ENCODE peak calls at places on chromosome 12, in four cellular contexts. V is pancreas, F is OCI-LY7, I is tibial nerve. A is an unnamed sample. For H3K4me1, the result is how much of the 10 kb centered on the place peaks cover.

GRCh38 chr12:54032627-54033100 is at the start of gene HOXC5:
- DNase-seq in I (peak), V (no peak), F (peak), A (peak)

GRCh38 chr12:123972448-123973401 is at the start of the genes CCDC92 and ZNF664:
- DNase-seq in I (peak), F (peak), V (peak), A (peak)

GRCh38 chr12:43428088-43428600 is 123.9 kb downstream of the ADAMTS20 start:
- DNase-seq in V (no peak), I (no peak), F (no peak), A (no peak)

GRCh38 chr12:65209655-65210043 is 40.3 kb downstream of the LEMD3 start:
- DNase-seq in F (peak), I (no peak), V (no peak), A (no peak)

GRCh38 chr12:6272300-6273208 is 37.9 kb upstream of the PLEKHG6 start:
- DNase-seq in F (no peak), I (no peak), V (no peak), A (no peak)

GRCh38 chr12:13539051-13539450 is 342.5 kb downstream of the EMP1 start:
- DNase-seq in V (no peak), I (no peak), F (no peak), A (no peak)

GRCh38 chr12:44847888-44848770 is 28.0 kb downstream of the NELL2 start:
- DNase-seq in I (no peak), V (no peak), F (peak), A (no peak)

GRCh38 chr12:89117448-89118034 is 234.8 kb downstream of the DUSP6 start:
- DNase-seq in I (no peak), F (no peak), V (no peak), A (peak)

GRCh38 chr12:130322263-130322662 is 15.4 kb upstream of the PIWIL1 start:
- DNase-seq in F (no peak), I (no peak), V (no peak), A (no peak)
- H3K4me1 ChIP-seq in F (under half), I (under half), V (under half), A (under half)

DNA sequence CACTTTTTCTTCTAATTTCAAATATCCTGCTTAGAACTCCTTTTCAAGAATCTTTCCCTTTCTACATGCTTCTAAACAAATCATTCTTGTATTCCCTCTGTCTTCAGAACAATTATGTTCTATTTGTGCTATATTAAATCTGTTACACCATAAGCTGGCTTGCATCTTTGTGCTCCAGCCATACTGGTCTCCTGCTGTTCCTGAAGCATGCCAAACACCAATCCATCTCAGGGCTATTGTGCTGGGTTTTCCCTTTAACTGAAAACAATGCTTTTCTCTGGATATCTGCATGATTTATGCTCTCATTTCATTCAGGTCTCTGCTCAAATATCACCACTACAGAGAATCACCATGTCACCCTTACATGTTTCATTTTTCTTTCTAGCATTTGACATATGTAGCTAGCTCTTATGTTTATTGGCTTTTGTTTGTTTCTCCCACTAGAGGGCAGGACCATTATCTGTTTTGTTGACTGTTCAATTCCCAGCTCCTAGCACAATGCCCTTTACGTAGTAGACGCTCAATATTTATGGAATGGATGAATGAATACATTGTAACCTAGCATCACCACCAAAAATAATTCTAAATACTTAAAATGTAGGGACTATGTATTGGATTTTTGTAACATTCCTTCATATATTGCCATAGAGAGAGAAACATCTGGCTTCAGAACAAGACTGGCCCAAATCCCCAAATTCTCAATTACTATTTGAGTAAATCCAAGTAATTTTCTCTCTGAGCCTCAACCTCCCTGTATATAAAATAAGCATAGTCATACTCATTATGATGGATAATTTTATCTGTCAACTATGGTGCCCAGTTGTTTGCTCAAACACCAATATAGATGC is 302.0 kb upstream of the SYT1 start:
- DNase-seq in V (no peak), F (peak), I (no peak), A (no peak)
- TF ChIP-seq CTCF in V (no peak), F (peak), I (no peak), A (no peak)

DNA sequence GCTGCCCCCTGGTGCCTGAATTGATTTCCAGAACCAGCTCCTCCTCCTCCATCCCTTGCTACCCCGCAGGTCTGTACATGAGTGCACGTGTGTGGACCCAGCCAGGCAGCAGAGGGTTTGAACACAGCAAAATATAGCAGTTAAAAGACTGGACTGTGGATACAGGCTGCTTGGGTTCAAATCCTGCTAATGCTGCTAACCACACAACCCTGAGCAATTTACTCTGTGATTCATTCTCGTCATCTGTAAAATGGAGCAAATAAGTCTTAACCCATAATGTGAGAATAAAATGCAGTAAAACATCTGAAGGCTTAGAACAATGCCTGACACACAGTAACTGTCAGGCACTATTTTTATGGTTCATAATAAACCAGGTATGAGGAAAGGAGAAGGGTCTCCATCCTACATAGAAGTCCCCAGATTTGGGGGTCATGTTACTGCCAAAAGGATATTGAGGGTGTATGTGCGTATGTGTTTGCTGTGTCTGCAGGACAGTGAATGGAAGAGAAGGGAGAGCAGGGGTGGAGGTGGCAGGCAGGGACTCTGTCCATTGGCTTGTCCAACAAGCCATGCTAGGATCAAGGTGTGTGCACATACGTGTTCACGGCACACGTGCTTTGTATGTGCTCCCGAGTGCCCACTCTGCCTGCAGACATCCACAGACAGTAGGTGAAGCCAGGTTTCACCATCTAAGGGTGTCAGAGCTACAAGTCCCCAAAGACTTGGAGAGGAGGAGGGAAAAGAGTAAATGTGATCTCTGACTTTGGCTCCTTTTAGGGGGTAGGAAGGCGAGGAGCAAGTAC is 1.5 kb upstream of the STAT6 start:
- DNase-seq in F (no peak), V (no peak), I (no peak), A (peak)
- H3K27ac ChIP-seq in F (peak), V (peak), I (peak), A (peak)

DNA sequence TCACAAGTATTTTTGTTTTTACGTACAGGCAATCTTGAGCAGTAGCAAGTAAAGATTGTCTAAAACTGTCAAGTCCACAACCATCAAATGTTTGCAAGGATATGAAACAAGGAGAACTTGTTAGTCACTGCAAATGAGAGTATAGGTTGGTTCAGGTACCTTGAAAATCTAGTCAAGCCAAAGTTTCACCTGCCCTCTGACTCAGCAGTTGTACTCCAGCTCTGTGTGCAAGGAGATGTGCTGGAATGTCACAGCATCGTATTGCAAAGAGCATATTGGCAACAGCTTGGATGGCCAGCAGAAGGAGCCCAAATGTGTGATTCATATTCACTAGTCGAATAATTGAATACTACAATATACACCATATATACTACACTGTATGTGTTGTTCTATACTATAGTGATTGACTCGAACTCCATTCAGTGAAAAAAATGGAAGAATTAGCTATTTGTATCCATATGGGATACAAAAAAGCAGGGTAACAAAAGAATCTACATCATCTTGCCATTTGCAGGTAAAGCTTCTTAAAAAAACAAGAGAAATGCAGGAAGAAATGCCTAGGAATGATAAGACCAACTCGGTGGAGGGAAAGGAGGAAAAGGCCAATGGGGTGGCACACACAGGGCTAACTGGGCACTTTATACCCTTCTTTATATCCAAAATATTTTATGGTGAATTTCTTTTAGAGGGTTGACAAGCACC is 44.0 kb downstream of the EID3 start:
- DNase-seq in I (no peak), V (no peak), F (no peak), A (no peak)
- H3K4me1 ChIP-seq in I (under half), V (under half), F (under half), A (under half)

DNA sequence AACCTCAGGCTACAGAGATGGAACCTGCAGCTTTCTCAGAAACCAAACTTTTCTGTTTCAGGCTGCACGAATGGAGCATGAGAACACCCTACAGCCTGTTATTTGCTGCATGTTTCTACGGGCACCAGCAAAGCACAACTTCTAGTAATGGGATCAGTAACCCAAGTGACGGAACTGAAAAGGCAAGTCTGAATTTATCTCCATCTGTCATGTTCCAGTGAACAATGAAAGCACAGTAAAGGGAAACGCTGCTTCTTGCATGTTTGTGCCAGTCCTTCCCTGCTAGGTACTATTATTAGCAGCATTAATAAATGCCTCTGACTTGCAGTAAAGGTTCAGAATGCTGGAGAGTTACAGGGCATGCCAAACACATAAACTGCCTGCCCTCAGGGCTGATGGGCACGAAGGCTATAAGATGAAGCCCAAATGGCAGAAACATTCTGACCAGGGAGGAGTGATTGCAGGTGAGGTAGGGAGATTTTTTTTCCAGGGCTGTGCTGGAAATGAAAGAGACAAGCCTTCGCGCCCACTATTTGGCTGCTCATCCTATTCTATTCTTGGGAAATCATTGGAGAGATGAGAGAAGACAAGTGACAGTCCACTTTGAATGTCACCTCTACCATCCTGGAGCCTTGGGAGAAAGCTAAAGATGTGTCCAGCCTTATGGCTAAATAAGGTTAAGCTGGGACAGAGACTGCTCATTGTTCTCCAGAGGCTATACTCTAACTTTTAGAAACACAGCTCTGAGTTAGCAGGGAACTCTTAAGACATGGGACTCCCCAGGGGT is 100.4 kb upstream of the PLXNC1 start:
- DNase-seq in V (no peak), F (no peak), I (no peak), A (no peak)
- TF ChIP-seq CTCF in V (no peak), F (no peak), I (no peak), A (no peak)

GRCh38 chr12:57519758-57520007 is 631 bp downstream of the DDIT3 start:
- DNase-seq in V (no peak), F (peak), I (no peak), A (no peak)

GRCh38 chr12:57517187-57517586 is 3.1 kb downstream of the DDIT3 start:
- DNase-seq in I (no peak), F (no peak), V (no peak), A (no peak)

GRCh38 chr12:57516617-57517153 is 3.6 kb downstream of the DDIT3 start:
- DNase-seq in F (no peak), V (no peak), I (no peak), A (no peak)

GRCh38 chr12:57518920-57519757 is 1.2 kb downstream of the DDIT3 start:
- DNase-seq in F (peak), I (no peak), V (no peak), A (peak)

DNA sequence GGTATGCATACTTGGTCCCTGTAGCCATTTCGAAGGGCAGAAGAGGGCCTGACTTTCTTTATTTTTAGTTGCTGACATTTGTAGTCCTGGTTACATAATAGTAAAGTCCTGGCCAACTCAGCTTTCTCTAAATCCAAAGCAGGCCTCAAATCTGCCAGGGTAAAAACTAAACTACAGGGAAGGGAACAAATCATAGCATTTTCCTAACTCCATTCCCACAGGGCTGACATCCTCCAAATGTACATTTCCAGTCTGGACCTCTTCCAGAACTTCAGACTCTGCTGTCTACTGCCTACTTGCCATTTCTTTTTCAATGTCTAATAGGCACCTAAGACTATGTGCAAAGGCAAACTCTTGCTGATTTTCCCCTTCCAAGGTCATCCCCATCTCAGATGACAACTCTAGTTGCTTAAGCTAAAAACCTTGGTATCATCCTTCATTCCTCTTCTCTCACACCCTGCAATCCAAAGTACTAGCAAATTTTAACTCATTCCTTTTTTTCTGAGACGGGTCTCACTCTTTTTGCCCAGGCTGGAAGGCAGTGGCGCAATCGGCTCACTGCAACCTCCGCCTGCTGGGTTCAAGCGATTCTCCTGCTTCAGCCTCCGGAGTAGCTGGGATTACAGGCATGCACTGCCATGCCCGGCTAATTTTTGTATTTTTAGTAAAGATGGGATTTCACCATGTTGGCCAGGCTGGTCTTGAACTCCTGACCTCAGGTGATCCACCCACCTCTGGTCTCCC is 2.0 kb downstream of the DDIT3 start:
- DNase-seq in V (no peak), F (no peak), I (no peak), A (no peak)
- H3K27ac ChIP-seq in V (peak), F (no peak), I (peak), A (no peak)

GRCh38 chr12:106110626-106111300 is 28.0 kb downstream of the NUAK1 start:
- DNase-seq in V (no peak), F (no peak), I (no peak), A (peak)

GRCh38 chr12:106106892-106107291 is 31.9 kb downstream of the NUAK1 start:
- DNase-seq in V (no peak), I (no peak), F (no peak), A (peak)

GRCh38 chr12:106108187-106108816 is 30.5 kb downstream of the NUAK1 start:
- DNase-seq in I (no peak), F (no peak), V (no peak), A (peak)

GRCh38 chr12:106107566-106107965 is 31.2 kb downstream of the NUAK1 start:
- DNase-seq in I (no peak), V (no peak), F (no peak), A (no peak)

GRCh38 chr12:106109168-106109910 is 29.4 kb downstream of the NUAK1 start:
- DNase-seq in I (no peak), F (no peak), V (no peak), A (no peak)
- H3K4me1 ChIP-seq in I (half or more), F (under half), V (under half), A (under half)

GRCh38 chr12:26471560-26471959 is 276.2 kb downstream of the SSPN start:
- DNase-seq in I (no peak), F (peak), V (no peak), A (no peak)
- TF ChIP-seq CTCF in I (no peak), F (no peak), V (no peak), A (no peak)

GRCh38 chr12:42240131-42240750 is 2.2 kb upstream of the YAF2 start:
- DNase-seq in F (no peak), V (no peak), I (no peak), A (no peak)
- H3K27ac ChIP-seq in F (no peak), V (no peak), I (no peak), A (no peak)

A was measured in colonic mucosa.